ENCODE peak calls at places on chromosomes 2 and 18, in seven cellular contexts. G is uterus; X is prostate gland; H is CD8-positive, alpha-beta T cell; Y is OCI-LY7; K is K562; A is transverse colon. L is an unnamed sample.
A peak's percentile ranks its signal among the peaks of the same experiment; 100 is the strongest.

GRCh38 chr2:111698743-111699554 is 185.0 kb downstream of the ANAPC1 start:
- DNase-seq in H (peak; percentile 12), X (peak; percentile 50), A (peak; percentile 89), Y (peak; percentile 83), K (peak; percentile 94), G (no peak), L (peak; percentile 99)

GRCh38 chr2:186737737-186738508 is 44.1 kb downstream of the FAM171B start:
- DNase-seq in K (no peak), X (no peak), A (no peak), H (no peak), Y (no peak), G (no peak), L (no peak)

GRCh38 chr2:11749646-11750349 is 3.4 kb downstream of the LPIN1 start:
- DNase-seq in Y (peak; percentile 51), G (no peak), H (no peak), A (peak; percentile 53), X (no peak), K (no peak), L (no peak)

GRCh38 chr2:68487773-68488355 is 20.5 kb downstream of the APLF start:
- DNase-seq in H (no peak), G (no peak), A (no peak), K (peak; percentile 34), Y (peak; percentile 56), X (no peak), L (no peak)

GRCh38 chr2:225002039-225002655 is 40.1 kb downstream of the DOCK10 start:
- DNase-seq in Y (peak; percentile 86), X (peak; percentile 46), H (peak; percentile 72), K (peak; percentile 5), G (no peak), A (peak; percentile 69), L (peak; percentile 46)

GRCh38 chr2:158713523-158714138 is 81.5 kb upstream of the DAPL1 start:
- DNase-seq in A (no peak), Y (no peak), H (no peak), K (no peak), X (no peak), G (no peak), L (no peak)

GRCh38 chr2:157004789-157005188 is 252.7 kb upstream of the GALNT5 start:
- DNase-seq in A (no peak), X (no peak), H (no peak), K (no peak), G (no peak), Y (no peak), L (no peak)

GRCh38 chr2:166417669-166418068 is 41.9 kb upstream of the SCN9A start:
- DNase-seq in K (peak; percentile 31), Y (peak; percentile 10), H (no peak), X (no peak), G (no peak), A (no peak), L (no peak)

GRCh38 chr18:66495844-66496243 is 108.0 kb downstream of the CDH19 start:
- DNase-seq in A (peak; percentile 30), G (no peak), Y (peak; percentile 1), H (no peak), K (peak; percentile 2), X (peak; percentile 51), L (peak; percentile 45)

GRCh38 chr2:181466661-181467576 is 9.7 kb downstream of the ITGA4 start:
- DNase-seq in A (peak; percentile 80), X (peak; percentile 49), Y (peak; percentile 80), H (peak; percentile 82), G (peak; percentile 22), K (peak; percentile 7), L (peak; percentile 2)
- H3K4me1 ChIP-seq in A (peaks cover 13% of the 10 kb centered on the region), X (no peaks in the 10 kb centered on the region), Y (peaks cover 13% of the 10 kb centered on the region), H (peaks cover 76% of the 10 kb centered on the region), G (no peaks in the 10 kb centered on the region), K (no peaks in the 10 kb centered on the region), L (peaks cover 9% of the 10 kb centered on the region)

GRCh38 chr18:477565-477964 is 22.9 kb downstream of the COLEC12 start:
- DNase-seq in X (no peak), H (no peak), G (no peak), A (no peak), Y (peak; percentile 45), K (peak; percentile 50), L (no peak)

GRCh38 chr18:474416-474815 is 26.1 kb downstream of the COLEC12 start:
- DNase-seq in K (no peak), Y (no peak), A (no peak), G (peak; percentile 27), X (no peak), H (no peak), L (no peak)

GRCh38 chr18:478679-479078 is 21.8 kb downstream of the COLEC12 start:
- DNase-seq in G (no peak), K (no peak), H (no peak), Y (no peak), X (no peak), A (no peak), L (no peak)

GRCh38 chr18:475202-475624 is 25.3 kb downstream of the COLEC12 start:
- DNase-seq in K (no peak), G (peak; percentile 30), X (peak; percentile 13), A (no peak), H (no peak), Y (no peak), L (no peak)

GRCh38 chr18:476368-476767 is 24.1 kb downstream of the COLEC12 start:
- DNase-seq in A (no peak), G (no peak), X (no peak), H (no peak), Y (no peak), K (no peak), L (no peak)
- TF ChIP-seq CTCF in A (no peak), G (no peak), X (no peak), H (no peak), Y (peak; percentile 13), K (no peak), L (no peak)

DNA sequence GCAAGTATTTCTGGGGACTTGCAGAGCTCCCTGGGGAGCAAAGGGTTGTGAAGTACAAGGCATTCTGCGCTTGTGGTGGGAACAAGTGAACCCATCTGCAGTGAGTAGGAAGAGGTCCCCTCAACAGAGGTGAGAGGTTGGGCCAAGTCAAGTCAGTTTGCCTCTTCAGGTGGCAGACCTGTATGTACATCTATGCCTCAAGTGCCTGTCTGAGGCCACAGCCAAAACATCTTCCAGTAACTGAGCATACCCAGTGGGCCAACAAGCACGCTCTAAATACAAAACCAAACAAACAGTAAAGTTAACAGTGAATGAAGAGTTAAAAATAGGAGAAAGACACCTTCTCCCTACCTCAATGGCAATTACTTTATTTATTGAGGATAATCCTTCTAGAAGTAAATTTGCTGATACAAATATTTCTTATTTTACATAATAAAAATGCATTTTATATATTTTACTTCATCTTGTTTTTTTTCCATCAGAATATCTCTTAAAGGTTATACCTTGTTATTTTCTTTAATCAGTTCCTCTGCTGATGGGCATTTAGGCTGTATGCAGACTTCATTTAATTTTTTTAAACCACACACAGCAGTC is 2.5 kb downstream of the GYPC start:
- DNase-seq in A (no peak), G (no peak), K (no peak), H (peak; percentile 25), Y (peak; percentile 49), X (no peak), L (no peak)
- H3K27ac ChIP-seq in A (peak overlapping the region; percentile 95), G (peak overlapping the region; percentile 97), K (peak overlapping the region; percentile 92), H (peak overlapping the region; percentile 87), Y (peak overlapping the region; percentile 82), X (peak overlapping the region; percentile 85), L (no peak overlapping the region)

DNA sequence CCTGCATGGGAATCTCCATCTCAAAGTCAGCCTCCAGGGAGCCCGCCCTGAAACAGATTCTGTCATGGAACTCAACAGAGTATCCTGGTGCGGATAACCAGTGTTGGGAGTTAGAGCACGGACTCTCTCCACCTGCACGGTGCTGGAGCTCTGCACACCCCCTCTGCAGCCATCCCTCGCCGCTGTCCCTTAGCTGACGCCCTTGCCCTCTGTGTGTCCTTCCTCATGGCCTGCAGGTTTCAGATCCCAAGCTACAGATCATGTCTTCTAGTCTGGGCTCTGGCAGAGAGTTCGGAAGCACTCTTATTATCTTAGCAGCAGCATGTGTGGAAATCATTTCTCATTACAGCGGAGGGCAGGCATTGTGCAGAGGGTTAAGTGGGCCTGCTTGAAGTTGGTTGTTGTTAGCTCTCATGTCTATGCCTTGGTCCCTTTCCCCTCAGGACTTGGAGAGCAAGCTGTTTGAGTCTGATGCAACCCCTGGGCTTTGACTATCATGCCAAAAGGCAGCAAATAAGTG is 26.0 kb downstream of the TMEM127 start:
- DNase-seq in X (no peak), A (no peak), G (no peak), Y (no peak), K (no peak), H (no peak), L (no peak)
- H3K4me1 ChIP-seq in X (no peaks in the 10 kb centered on the region), A (peaks cover 3% of the 10 kb centered on the region), G (no peaks in the 10 kb centered on the region), Y (peaks cover 50% of the 10 kb centered on the region), K (no peaks in the 10 kb centered on the region), H (peaks cover 25% of the 10 kb centered on the region), L (peaks cover 19% of the 10 kb centered on the region)

DNA sequence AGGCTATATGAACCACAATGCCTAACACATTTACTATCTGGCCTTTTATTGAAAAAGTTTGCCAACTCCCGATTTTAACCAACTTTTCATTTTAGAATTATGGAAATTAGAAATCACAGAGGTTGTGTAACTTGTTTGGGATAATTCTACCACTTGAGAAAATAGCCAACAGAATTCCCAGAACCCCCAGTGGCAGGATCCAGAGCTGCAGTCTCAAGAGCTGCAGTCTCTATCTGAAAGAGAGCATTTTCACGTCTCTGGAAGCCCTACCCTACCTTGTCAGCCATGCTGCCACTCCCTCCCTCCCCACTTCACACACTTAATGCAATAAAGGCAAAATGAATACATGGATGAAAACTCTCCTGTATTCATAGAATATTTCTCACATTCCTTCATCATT is 23.4 kb upstream of the TSPYL6 start:
- DNase-seq in H (no peak), K (peak; percentile 13), G (no peak), X (no peak), A (no peak), Y (no peak), L (no peak)
- TF ChIP-seq CTCF in H (no peak), K (peak; percentile 0), G (no peak), X (no peak), A (no peak), Y (no peak), L (no peak)

GRCh38 chr2:15990151-15991101 is 50.1 kb downstream of the MYCN start:
- DNase-seq in K (no peak), H (no peak), G (no peak), A (no peak), X (no peak), Y (no peak), L (no peak)
- H3K27ac ChIP-seq in K (no peak overlapping the region), H (no peak overlapping the region), G (no peak overlapping the region), A (no peak overlapping the region), X (no peak overlapping the region), Y (no peak overlapping the region), L (no peak overlapping the region)

DNA sequence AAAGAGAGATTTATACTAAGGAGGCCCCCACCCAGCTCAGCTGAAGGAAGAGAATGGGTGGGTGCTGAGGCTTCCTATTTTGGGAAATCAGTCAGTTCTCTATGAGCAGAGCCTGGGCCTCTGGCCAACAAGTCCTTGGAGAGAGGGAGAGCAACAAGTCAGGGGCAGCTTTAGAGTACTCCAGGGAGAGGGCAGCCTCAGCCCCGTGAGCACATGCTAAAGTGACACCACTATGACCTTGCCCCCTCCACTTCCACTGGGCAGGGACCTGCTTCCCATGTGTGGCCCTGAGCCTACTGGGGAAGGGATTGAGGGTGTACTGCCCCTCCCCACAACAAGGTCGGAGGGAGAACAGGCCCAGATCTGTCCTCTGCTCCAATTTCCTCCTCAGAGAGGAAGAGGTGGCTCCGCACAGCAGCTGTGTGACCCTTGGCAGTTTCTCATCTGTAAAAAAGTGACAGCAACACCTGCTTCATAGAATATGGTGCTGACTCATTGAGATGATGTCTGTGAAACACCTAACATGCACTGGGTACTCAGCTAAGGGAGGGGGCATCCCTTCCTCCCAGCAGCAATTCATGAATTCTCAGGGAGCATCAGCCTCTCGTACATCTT is 72.9 kb downstream of the CLHC1 start:
- DNase-seq in Y (peak; percentile 91), H (no peak), A (no peak), G (no peak), X (no peak), K (no peak), L (no peak)
- H3K4me1 ChIP-seq in Y (peaks cover 32% of the 10 kb centered on the region), H (no peaks in the 10 kb centered on the region), A (peaks cover 71% of the 10 kb centered on the region), G (peaks cover 13% of the 10 kb centered on the region), X (peaks cover 10% of the 10 kb centered on the region), K (peaks cover 18% of the 10 kb centered on the region), L (peaks cover 13% of the 10 kb centered on the region)